ENCODE peak calls at places on chromosome 11, in eight cellular contexts. B is RCC 7860, M is HT1080, O is GDM1, H is heart left ventricle, I is HL-60, Y is fibroblast of lung, P is SW 1271. A is an unnamed sample.

GRCh38 chr11:11786771-11787170 is 55.0 kb upstream of the USP47 start:
- DNase-seq in B (peak; percentile 14), M (peak; percentile 34), O (no peak), H (no peak), I (peak; percentile 5), Y (peak; percentile 51), P (peak; percentile 18), A (no peak)

GRCh38 chr11:122981388-122982264 is at the start of gene BSX:
- DNase-seq in B (no peak), M (peak; percentile 10), O (peak; percentile 4), H (peak; percentile 47), I (peak; percentile 7), Y (peak; percentile 35), P (no peak), A (no peak)

GRCh38 chr11:62883677-62884076 is 3.0 kb downstream of the SLC3A2 start:
- DNase-seq in B (no peak), M (no peak), O (no peak), H (no peak), I (no peak), Y (no peak), P (no peak), A (no peak)

GRCh38 chr11:429931-430456 is 11.8 kb downstream of the ANO9 start:
- DNase-seq in B (no peak), M (no peak), O (no peak), H (peak; percentile 15), I (no peak), Y (no peak), P (no peak), A (no peak)

GRCh38 chr11:120132645-120133185 is 5.2 kb downstream of the TRIM29 start:
- DNase-seq in B (no peak), M (no peak), O (no peak), H (no peak), I (no peak), Y (no peak), P (no peak), A (no peak)

GRCh38 chr11:2991477-2992233 is 474 bp downstream of the NAP1L4 start:
- DNase-seq in B (no peak), M (peak; percentile 31), O (peak; percentile 62), H (no peak), I (peak; percentile 62), Y (peak; percentile 34), P (peak; percentile 21), A (no peak)

GRCh38 chr11:8247312-8247711 is 16.4 kb downstream of the LMO1 start:
- DNase-seq in B (no peak), M (no peak), O (peak; percentile 43), H (peak; percentile 21), I (peak; percentile 22), Y (no peak), P (no peak), A (no peak)

GRCh38 chr11:19025799-19026406 is 34.6 kb downstream of the MRGPRX2 start:
- DNase-seq in B (no peak), M (peak; percentile 31), O (peak; percentile 17), H (peak; percentile 54), I (no peak), Y (no peak), P (no peak), A (peak; percentile 2)

GRCh38 chr11:115222218-115222862 is 281.9 kb downstream of the CADM1 start:
- DNase-seq in B (peak; percentile 74), M (peak; percentile 94), O (no peak), H (no peak), I (no peak), Y (peak; percentile 86), P (peak; percentile 67), A (no peak)

GRCh38 chr11:20057055-20057943 is 103.0 kb downstream of the DBX1 start:
- DNase-seq in B (no peak), M (no peak), O (no peak), H (no peak), I (no peak), Y (peak; percentile 66), P (no peak), A (no peak)

GRCh38 chr11:73268671-73269271 is 3.4 kb upstream of the P2RY6 start:
- DNase-seq in B (no peak), M (no peak), O (no peak), H (no peak), I (no peak), Y (no peak), P (no peak), A (no peak)

GRCh38 chr11:28017816-28018215 is 90.1 kb downstream of the KIF18A start:
- DNase-seq in B (no peak), M (no peak), O (no peak), H (no peak), I (no peak), Y (peak; percentile 64), P (no peak), A (no peak)

GRCh38 chr11:69986421-69987229 is 91.5 kb upstream of the ANO1 start:
- DNase-seq in B (no peak), M (no peak), O (no peak), H (no peak), I (no peak), Y (no peak), P (no peak), A (no peak)

GRCh38 chr11:113506893-113507292 is 31.7 kb upstream of the DRD2 start:
- DNase-seq in B (no peak), M (no peak), O (no peak), H (no peak), I (no peak), Y (no peak), P (no peak), A (no peak)

GRCh38 chr11:107493117-107493516 is 35.5 kb upstream of the CWF19L2 start:
- DNase-seq in B (peak; percentile 60), M (peak; percentile 88), O (no peak), H (no peak), I (no peak), Y (no peak), P (peak; percentile 46), A (no peak)

GRCh38 chr11:61704838-61705237 is 24.6 kb downstream of the DAGLA start:
- DNase-seq in B (no peak), M (no peak), O (no peak), H (no peak), I (no peak), Y (no peak), P (no peak), A (no peak)

GRCh38 chr11:12674936-12675696 is 895 bp downstream of the TEAD1 start:
- DNase-seq in B (no peak), M (no peak), O (no peak), H (peak; percentile 56), I (no peak), Y (peak; percentile 42), P (no peak), A (no peak)

A was measured in CMK.